ENCODE peak calls at places on chromosomes 13 and 19, in six cellular contexts. V is AG04450, G is A673, Y is PC-3, D is endodermal cell, X is Peyer's patch. P is an unnamed sample. For H3K9me3, the result is how much of the 10 kb centered on the place peaks cover.

GRCh38 chr19:47157455-47158321 is 27.1 kb downstream of the SAE1 start:
- DNase-seq in V (peak), G (no peak), Y (peak), D (peak), X (peak), P (peak)

GRCh38 chr19:7257148-7258041 is 36.8 kb downstream of the INSR start:
- DNase-seq in V (no peak), G (peak), Y (peak), D (peak), X (no peak), P (no peak)

GRCh38 chr13:49370390-49370789 is 73.5 kb downstream of the CAB39L start:
- DNase-seq in V (no peak), G (no peak), Y (no peak), D (no peak), X (no peak), P (no peak)

GRCh38 chr19:38543807-38544568 is 73.8 kb downstream of the MAP4K1 start:
- DNase-seq in V (peak), G (peak), Y (peak), D (peak), X (peak), P (peak)

GRCh38 chr13:20457670-20458069 is 68.0 kb downstream of the CRYL1 start:
- DNase-seq in V (no peak), G (no peak), Y (no peak), D (no peak), X (no peak), P (no peak)

GRCh38 chr13:101681834-101682233 is 229.4 kb downstream of the ITGBL1 start:
- DNase-seq in V (no peak), G (no peak), Y (peak), D (no peak), X (no peak), P (no peak)

GRCh38 chr19:40165362-40165937 is 25.8 kb upstream of the MAP3K10 start:
- DNase-seq in V (no peak), G (peak), Y (peak), D (peak), X (peak), P (no peak)

GRCh38 chr19:57161985-57162544 is 5.2 kb downstream of the DUXA start:
- DNase-seq in V (no peak), G (no peak), Y (no peak), D (no peak), X (no peak), P (peak)

GRCh38 chr19:11256189-11256588 is 6.1 kb downstream of the DOCK6 start:
- DNase-seq in V (no peak), G (no peak), Y (no peak), D (no peak), X (no peak), P (no peak)

GRCh38 chr13:49071341-49071937 is 95.7 kb downstream of the FNDC3A start:
- DNase-seq in V (no peak), G (no peak), Y (no peak), D (no peak), X (no peak), P (no peak)

GRCh38 chr13:91106565-91106964 is 240.9 kb upstream of the MIR17HG start:
- DNase-seq in V (no peak), G (no peak), Y (no peak), D (no peak), X (no peak), P (no peak)

GRCh38 chr13:38369058-38369457 is 19.4 kb downstream of the UFM1 start:
- DNase-seq in V (no peak), G (no peak), Y (no peak), D (no peak), X (no peak), P (no peak)

GRCh38 chr19:11377237-11377636 is 2.8 kb downstream of the SWSAP1 start:
- DNase-seq in V (peak), G (no peak), Y (peak), D (no peak), X (no peak), P (no peak)

GRCh38 chr13:58999851-59000250 is 1163.9 kb downstream of the DIAPH3 start:
- DNase-seq in V (no peak), G (no peak), Y (no peak), D (no peak), X (no peak), P (no peak)

GRCh38 chr19:18433039-18433691 is 4.8 kb downstream of the ISYNA1 start:
- DNase-seq in V (no peak), G (peak), Y (no peak), D (peak), X (peak), P (no peak)

GRCh38 chr19:3243851-3244700 is 19.6 kb downstream of the CELF5 start:
- DNase-seq in V (peak), G (peak), Y (peak), D (peak), X (no peak), P (no peak)

GRCh38 chr13:59247166-59247565 is 916.6 kb downstream of the DIAPH3 start:
- DNase-seq in V (no peak), G (no peak), Y (no peak), D (no peak), X (no peak), P (no peak)

GRCh38 chr19:14715841-14716240 is 26.0 kb downstream of the ZNF333 start:
- DNase-seq in V (no peak), G (no peak), Y (no peak), D (peak), X (no peak), P (no peak)
- H3K9me3 ChIP-seq in V (half or more), G (under half), Y (under half), D (half or more), X (under half), P (under half)

DNA sequence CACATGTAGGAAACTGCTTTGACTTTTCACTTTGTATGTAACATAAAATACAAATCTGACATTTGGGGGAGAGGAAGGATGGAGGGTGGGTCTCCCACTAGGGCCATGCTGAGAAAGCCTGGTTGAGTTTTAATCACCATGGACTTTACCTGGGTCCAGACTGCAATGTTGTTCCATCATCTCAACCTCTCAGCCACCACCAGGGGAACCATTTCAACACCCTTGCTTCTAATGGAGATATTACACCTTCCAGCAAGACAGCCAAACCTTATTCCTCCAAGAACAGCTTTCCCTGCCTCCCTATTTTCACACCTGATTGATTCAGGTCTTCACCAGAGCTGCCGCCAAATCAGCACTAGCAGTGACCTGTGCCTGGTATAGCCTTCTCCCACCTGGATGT is 56.0 kb downstream of the ZAR1L start:
- DNase-seq in V (no peak), G (no peak), Y (no peak), D (peak), X (no peak), P (no peak)
- TF ChIP-seq CTCF in V (no peak), G (peak), Y (no peak), D (peak), X (no peak), P (peak)

GRCh38 chr19:43905897-43906296 is 29.2 kb downstream of the ZNF45 start:
- DNase-seq in V (no peak), G (no peak), Y (no peak), D (no peak), X (no peak), P (no peak)

GRCh38 chr19:43910884-43911283 is 24.2 kb downstream of the ZNF45 start:
- DNase-seq in V (no peak), G (no peak), Y (no peak), D (no peak), X (no peak), P (no peak)

GRCh38 chr19:43908659-43909058 is 26.4 kb downstream of the ZNF45 start:
- DNase-seq in V (no peak), G (no peak), Y (no peak), D (no peak), X (no peak), P (no peak)

GRCh38 chr19:43902399-43902798 is 32.7 kb downstream of the ZNF45 start:
- DNase-seq in V (no peak), G (no peak), Y (no peak), D (no peak), X (no peak), P (no peak)

DNA sequence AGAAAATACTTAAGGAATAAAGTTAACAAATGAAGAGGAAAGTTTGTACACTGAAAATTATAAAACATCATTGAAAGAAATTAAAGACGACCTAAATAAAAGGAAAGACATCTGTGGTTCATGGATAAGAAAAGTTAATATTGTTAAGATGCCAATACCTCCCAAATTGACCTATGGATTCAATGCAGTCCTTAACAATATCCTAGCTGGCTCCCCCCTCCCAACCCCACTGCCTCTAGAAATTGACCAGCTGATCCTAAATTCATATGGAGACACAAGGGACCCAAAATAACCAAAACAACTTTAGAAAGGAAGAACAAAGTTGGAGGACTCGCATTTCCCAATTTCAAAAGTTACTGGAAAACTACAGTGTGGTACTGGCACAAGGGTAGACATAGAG is 28.3 kb downstream of the ZNF45 start:
- DNase-seq in V (no peak), G (no peak), Y (no peak), D (no peak), X (no peak), P (no peak)
- H3K9me3 ChIP-seq in V (under half), G (under half), Y (under half), D (under half), X (under half), P (half or more)

DNA sequence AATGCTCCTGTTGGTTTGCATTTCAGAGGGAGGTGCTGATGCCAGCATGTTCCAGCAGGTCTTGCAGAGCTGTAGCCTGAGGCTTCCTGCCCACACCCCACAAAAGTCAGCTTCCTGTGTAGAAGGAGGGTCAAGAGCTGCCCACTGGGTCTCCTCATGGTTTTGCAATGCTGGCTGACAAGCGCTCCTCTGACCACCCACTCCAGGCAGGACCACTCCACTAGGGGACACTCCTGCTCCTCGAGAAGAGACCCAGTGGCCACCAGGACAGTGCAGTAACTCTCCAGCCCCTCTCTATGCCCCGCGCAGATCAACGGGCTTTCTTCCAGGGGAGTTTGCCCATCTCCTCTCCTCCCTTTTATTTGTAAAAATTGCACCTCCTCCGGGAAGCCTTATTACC is 72.9 kb upstream of the UQCRFS1 start:
- DNase-seq in V (no peak), G (no peak), Y (no peak), D (peak), X (no peak), P (no peak)
- TF ChIP-seq CTCF in V (no peak), G (no peak), Y (no peak), D (peak), X (no peak), P (no peak)

DNA sequence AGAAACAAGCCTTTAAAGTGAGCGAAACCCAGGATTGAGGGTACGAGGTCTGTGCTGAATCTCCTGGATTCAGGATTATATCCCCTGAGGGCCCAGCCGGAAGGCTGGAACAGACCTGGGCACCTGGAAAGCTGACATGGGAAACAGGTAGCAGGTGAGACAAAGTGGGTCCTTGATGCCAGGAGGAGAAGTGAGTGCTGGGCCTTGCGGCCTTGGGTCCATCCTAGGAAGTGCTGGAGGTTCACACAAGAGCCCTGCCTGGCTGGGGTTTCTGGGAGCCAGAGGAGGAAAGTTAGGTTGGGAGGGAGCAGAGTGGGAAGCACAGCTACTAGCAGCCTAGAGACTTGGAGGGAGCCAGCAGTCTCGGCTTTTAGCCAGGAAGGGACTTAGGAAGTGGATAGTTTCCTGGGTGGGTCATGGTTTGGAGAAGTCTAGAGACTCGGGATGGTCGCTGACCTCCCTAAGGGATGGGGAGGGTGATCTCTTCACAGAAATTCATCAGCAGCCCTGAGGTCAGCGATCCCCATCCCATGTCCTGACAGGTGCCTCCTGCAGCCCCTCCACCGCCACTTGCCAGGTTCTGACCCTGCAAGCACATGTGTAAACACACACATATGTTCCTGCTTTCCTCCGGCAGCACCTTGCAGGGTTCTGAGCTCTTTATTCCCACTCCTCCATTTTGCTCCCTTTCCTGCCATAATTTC is 29.4 kb upstream of the ZNF492 start:
- DNase-seq in V (no peak), G (no peak), Y (no peak), D (no peak), X (no peak), P (no peak)
- H3K9me3 ChIP-seq in V (half or more), G (under half), Y (under half), D (half or more), X (under half), P (under half)

GRCh38 chr13:24777171-24777570 is 13.2 kb downstream of the RNF17 start:
- DNase-seq in V (no peak), G (no peak), Y (peak), D (no peak), X (no peak), P (no peak)
- TF ChIP-seq CTCF in V (no peak), G (no peak), Y (no peak), D (no peak), X (no peak), P (no peak)

GRCh38 chr13:29239653-29240525 is 355.6 kb downstream of the SLC7A1 start:
- DNase-seq in V (no peak), G (no peak), Y (no peak), D (no peak), X (no peak), P (no peak)
- H3K9me3 ChIP-seq in V (under half), G (under half), Y (under half), D (under half), X (under half), P (under half)

GRCh38 chr19:50705422-50706019 is 14.1 kb downstream of the SHANK1 start:
- DNase-seq in V (peak), G (peak), Y (peak), D (peak), X (no peak), P (no peak)

GRCh38 chr19:50702870-50703829 is 16.5 kb downstream of the SHANK1 start:
- DNase-seq in V (no peak), G (no peak), Y (peak), D (peak), X (no peak), P (no peak)

GRCh38 chr19:50706387-50706786 is 13.2 kb downstream of the SHANK1 start:
- DNase-seq in V (no peak), G (no peak), Y (no peak), D (no peak), X (no peak), P (no peak)

GRCh38 chr19:50702158-50702869 is 17.3 kb downstream of the SHANK1 start:
- DNase-seq in V (no peak), G (no peak), Y (no peak), D (no peak), X (no peak), P (no peak)

GRCh38 chr19:50703915-50704548 is 15.6 kb downstream of the SHANK1 start:
- DNase-seq in V (no peak), G (peak), Y (peak), D (peak), X (no peak), P (no peak)
- TF ChIP-seq CTCF in V (no peak), G (peak), Y (peak), D (peak), X (no peak), P (no peak)

GRCh38 chr13:55155046-55155445 is 1985.7 kb upstream of the PRR20A start:
- DNase-seq in V (no peak), G (peak), Y (no peak), D (no peak), X (no peak), P (no peak)
- H3K9me3 ChIP-seq in V (under half), G (under half), Y (under half), D (under half), X (under half), P (under half)

P was measured in tibial artery.